ENCODE peak calls at places on chromosomes 3 and 15, in nine cellular contexts. One of them, this sample, is unnamed.

GRCh38 chr3:119918992-119919933 is 137.4 kb downstream of the NR1I2 start:
- DNase-seq in NCI-H2171: no peak
- DNase-seq in body of pancreas: no peak
- DNase-seq in ACHN: peak
- DNase-seq in cardiac muscle cell: no peak
- DNase-seq in stimulated activated CD4-positive, alpha-beta T cell treated with anti-CD3 and anti-CD28 coated beads, Interleukin-1b, Interleukin-23, amount 100 ng/mL, for 48 hours: no peak
- DNase-seq in RWPE1: peak
- DNase-seq in SHP77: no peak
- DNase-seq in GM13976: no peak
- DNase-seq in this sample: no peak

GRCh38 chr3:149702691-149703426 is 45.0 kb upstream of the WWTR1 start:
- DNase-seq in NCI-H2171: no peak
- DNase-seq in body of pancreas: no peak
- DNase-seq in ACHN: no peak
- DNase-seq in cardiac muscle cell: peak
- DNase-seq in stimulated activated CD4-positive, alpha-beta T cell treated with anti-CD3 and anti-CD28 coated beads, Interleukin-1b, Interleukin-23, amount 100 ng/mL, for 48 hours: no peak
- DNase-seq in RWPE1: no peak
- DNase-seq in SHP77: no peak
- DNase-seq in GM13976: no peak
- DNase-seq in this sample: no peak

GRCh38 chr3:138186803-138187295 is 252 bp upstream of the ARMC8 start:
- DNase-seq in NCI-H2171: peak
- DNase-seq in body of pancreas: peak
- DNase-seq in ACHN: peak
- DNase-seq in cardiac muscle cell: peak
- DNase-seq in stimulated activated CD4-positive, alpha-beta T cell treated with anti-CD3 and anti-CD28 coated beads, Interleukin-1b, Interleukin-23, amount 100 ng/mL, for 48 hours: peak
- DNase-seq in RWPE1: peak
- DNase-seq in SHP77: peak
- DNase-seq in GM13976: peak
- DNase-seq in this sample: peak

GRCh38 chr3:32816439-32817194 is 1.2 kb upstream of the TRIM71 start:
- DNase-seq in NCI-H2171: no peak
- DNase-seq in body of pancreas: no peak
- DNase-seq in ACHN: peak
- DNase-seq in cardiac muscle cell: peak
- DNase-seq in stimulated activated CD4-positive, alpha-beta T cell treated with anti-CD3 and anti-CD28 coated beads, Interleukin-1b, Interleukin-23, amount 100 ng/mL, for 48 hours: no peak
- DNase-seq in RWPE1: no peak
- DNase-seq in SHP77: no peak
- DNase-seq in GM13976: peak
- DNase-seq in this sample: no peak

GRCh38 chr15:73572296-73572695 is 60.9 kb downstream of the NPTN start:
- DNase-seq in NCI-H2171: no peak
- DNase-seq in body of pancreas: no peak
- DNase-seq in ACHN: no peak
- DNase-seq in cardiac muscle cell: no peak
- DNase-seq in stimulated activated CD4-positive, alpha-beta T cell treated with anti-CD3 and anti-CD28 coated beads, Interleukin-1b, Interleukin-23, amount 100 ng/mL, for 48 hours: no peak
- DNase-seq in RWPE1: no peak
- DNase-seq in SHP77: no peak
- DNase-seq in GM13976: no peak
- DNase-seq in this sample: no peak

GRCh38 chr3:3260870-3261269 is 81.4 kb upstream of the CRBN start:
- DNase-seq in NCI-H2171: no peak
- DNase-seq in body of pancreas: no peak
- DNase-seq in ACHN: no peak
- DNase-seq in cardiac muscle cell: no peak
- DNase-seq in stimulated activated CD4-positive, alpha-beta T cell treated with anti-CD3 and anti-CD28 coated beads, Interleukin-1b, Interleukin-23, amount 100 ng/mL, for 48 hours: no peak
- DNase-seq in RWPE1: no peak
- DNase-seq in SHP77: no peak
- DNase-seq in GM13976: peak
- DNase-seq in this sample: no peak

GRCh38 chr3:113271189-113271588 is 59.8 kb downstream of the BOC start:
- DNase-seq in NCI-H2171: peak
- DNase-seq in body of pancreas: peak
- DNase-seq in ACHN: no peak
- DNase-seq in cardiac muscle cell: no peak
- DNase-seq in stimulated activated CD4-positive, alpha-beta T cell treated with anti-CD3 and anti-CD28 coated beads, Interleukin-1b, Interleukin-23, amount 100 ng/mL, for 48 hours: no peak
- DNase-seq in RWPE1: no peak
- DNase-seq in SHP77: peak
- DNase-seq in GM13976: no peak
- DNase-seq in this sample: no peak

GRCh38 chr3:106839576-106840280 is 537.5 kb upstream of the CCDC54 start:
- DNase-seq in NCI-H2171: no peak
- DNase-seq in body of pancreas: no peak
- DNase-seq in ACHN: no peak
- DNase-seq in cardiac muscle cell: peak
- DNase-seq in stimulated activated CD4-positive, alpha-beta T cell treated with anti-CD3 and anti-CD28 coated beads, Interleukin-1b, Interleukin-23, amount 100 ng/mL, for 48 hours: no peak
- DNase-seq in RWPE1: no peak
- DNase-seq in SHP77: no peak
- DNase-seq in GM13976: no peak
- DNase-seq in this sample: no peak

GRCh38 chr15:74294010-74294409 is 57.9 kb downstream of the CCDC33 start:
- DNase-seq in NCI-H2171: peak
- DNase-seq in body of pancreas: no peak
- DNase-seq in ACHN: no peak
- DNase-seq in cardiac muscle cell: no peak
- DNase-seq in stimulated activated CD4-positive, alpha-beta T cell treated with anti-CD3 and anti-CD28 coated beads, Interleukin-1b, Interleukin-23, amount 100 ng/mL, for 48 hours: no peak
- DNase-seq in RWPE1: no peak
- DNase-seq in SHP77: peak
- DNase-seq in GM13976: no peak
- DNase-seq in this sample: no peak

GRCh38 chr3:100516843-100517242 is 24.4 kb downstream of the TMEM45A start:
- DNase-seq in NCI-H2171: no peak
- DNase-seq in body of pancreas: no peak
- DNase-seq in ACHN: no peak
- DNase-seq in cardiac muscle cell: peak
- DNase-seq in stimulated activated CD4-positive, alpha-beta T cell treated with anti-CD3 and anti-CD28 coated beads, Interleukin-1b, Interleukin-23, amount 100 ng/mL, for 48 hours: no peak
- DNase-seq in RWPE1: no peak
- DNase-seq in SHP77: no peak
- DNase-seq in GM13976: no peak
- DNase-seq in this sample: no peak

GRCh38 chr15:70853270-70853854 is 595 bp downstream of the LARP6 start:
- DNase-seq in NCI-H2171: no peak
- DNase-seq in body of pancreas: peak
- DNase-seq in ACHN: peak
- DNase-seq in cardiac muscle cell: peak
- DNase-seq in stimulated activated CD4-positive, alpha-beta T cell treated with anti-CD3 and anti-CD28 coated beads, Interleukin-1b, Interleukin-23, amount 100 ng/mL, for 48 hours: peak
- DNase-seq in RWPE1: peak
- DNase-seq in SHP77: no peak
- DNase-seq in GM13976: no peak
- DNase-seq in this sample: no peak

GRCh38 chr3:140686128-140686527 is 8.3 kb downstream of the TRIM42 start:
- DNase-seq in NCI-H2171: no peak
- DNase-seq in body of pancreas: no peak
- DNase-seq in ACHN: no peak
- DNase-seq in cardiac muscle cell: no peak
- DNase-seq in stimulated activated CD4-positive, alpha-beta T cell treated with anti-CD3 and anti-CD28 coated beads, Interleukin-1b, Interleukin-23, amount 100 ng/mL, for 48 hours: no peak
- DNase-seq in RWPE1: no peak
- DNase-seq in SHP77: no peak
- DNase-seq in GM13976: no peak
- DNase-seq in this sample: no peak

This sample was measured in CD8-positive, alpha-beta T cell.